ENCODE peak calls at places on chromosomes 7 and 10, in nine cellular contexts. One of them, this sample, is unnamed.

GRCh38 chr7:110529175-110529574 is 561.8 kb upstream of the LRRN3 start:
- DNase-seq in IMR-90: no peak
- DNase-seq in right atrium auricular region: no peak
- DNase-seq in RWPE2: no peak
- DNase-seq in BE2C: no peak
- DNase-seq in prostate gland: no peak
- DNase-seq in coronary artery: no peak
- DNase-seq in foreskin fibroblast: no peak
- DNase-seq in brain microvascular endothelial cell: no peak
- DNase-seq in this sample: no peak

GRCh38 chr7:94888542-94888941 is 18.9 kb upstream of the PPP1R9A start:
- DNase-seq in BE2C: no peak
- DNase-seq in brain microvascular endothelial cell: no peak
- DNase-seq in coronary artery: no peak
- DNase-seq in IMR-90: no peak
- DNase-seq in RWPE2: no peak
- DNase-seq in prostate gland: peak
- DNase-seq in right atrium auricular region: no peak
- DNase-seq in foreskin fibroblast: peak
- DNase-seq in this sample: peak

GRCh38 chr7:138987686-138988085 is 6.5 kb upstream of the KIAA1549 start:
- DNase-seq in right atrium auricular region: no peak
- DNase-seq in BE2C: no peak
- DNase-seq in RWPE2: no peak
- DNase-seq in foreskin fibroblast: no peak
- DNase-seq in brain microvascular endothelial cell: no peak
- DNase-seq in IMR-90: no peak
- DNase-seq in prostate gland: no peak
- DNase-seq in coronary artery: no peak
- DNase-seq in this sample: no peak

GRCh38 chr10:91034494-91035157 is 113.7 kb upstream of the ANKRD1 start:
- DNase-seq in coronary artery: peak
- DNase-seq in brain microvascular endothelial cell: no peak
- DNase-seq in BE2C: no peak
- DNase-seq in IMR-90: peak
- DNase-seq in RWPE2: no peak
- DNase-seq in right atrium auricular region: peak
- DNase-seq in foreskin fibroblast: peak
- DNase-seq in prostate gland: peak
- DNase-seq in this sample: peak

GRCh38 chr7:154388999-154389398 is 336.8 kb downstream of the DPP6 start:
- DNase-seq in right atrium auricular region: no peak
- DNase-seq in foreskin fibroblast: no peak
- DNase-seq in prostate gland: no peak
- DNase-seq in coronary artery: no peak
- DNase-seq in RWPE2: no peak
- DNase-seq in IMR-90: no peak
- DNase-seq in BE2C: no peak
- DNase-seq in brain microvascular endothelial cell: no peak
- DNase-seq in this sample: no peak

GRCh38 chr7:107312418-107312817 is 143.6 kb downstream of the HBP1 start:
- DNase-seq in prostate gland: no peak
- DNase-seq in brain microvascular endothelial cell: no peak
- DNase-seq in coronary artery: no peak
- DNase-seq in RWPE2: no peak
- DNase-seq in foreskin fibroblast: peak
- DNase-seq in IMR-90: peak
- DNase-seq in BE2C: no peak
- DNase-seq in right atrium auricular region: no peak
- DNase-seq in this sample: peak

GRCh38 chr7:80324032-80324431 is 187.8 kb downstream of the GNAT3 start:
- DNase-seq in coronary artery: no peak
- DNase-seq in right atrium auricular region: no peak
- DNase-seq in IMR-90: peak
- DNase-seq in prostate gland: no peak
- DNase-seq in RWPE2: peak
- DNase-seq in BE2C: no peak
- DNase-seq in foreskin fibroblast: peak
- DNase-seq in brain microvascular endothelial cell: peak
- DNase-seq in this sample: peak

GRCh38 chr10:60921631-60922030 is 22.4 kb downstream of the RHOBTB1 start:
- DNase-seq in coronary artery: no peak
- DNase-seq in right atrium auricular region: no peak
- DNase-seq in brain microvascular endothelial cell: no peak
- DNase-seq in BE2C: no peak
- DNase-seq in prostate gland: no peak
- DNase-seq in foreskin fibroblast: no peak
- DNase-seq in IMR-90: no peak
- DNase-seq in RWPE2: no peak
- DNase-seq in this sample: no peak

GRCh38 chr10:97228130-97228774 is 42.5 kb upstream of the SLIT1 start:
- DNase-seq in BE2C: no peak
- DNase-seq in RWPE2: no peak
- DNase-seq in IMR-90: no peak
- DNase-seq in coronary artery: no peak
- DNase-seq in foreskin fibroblast: no peak
- DNase-seq in prostate gland: no peak
- DNase-seq in right atrium auricular region: no peak
- DNase-seq in brain microvascular endothelial cell: no peak
- DNase-seq in this sample: no peak

GRCh38 chr7:14420768-14421167 is 431.3 kb upstream of the ETV1 start:
- DNase-seq in BE2C: peak
- DNase-seq in right atrium auricular region: no peak
- DNase-seq in foreskin fibroblast: no peak
- DNase-seq in prostate gland: no peak
- DNase-seq in coronary artery: no peak
- DNase-seq in brain microvascular endothelial cell: no peak
- DNase-seq in RWPE2: no peak
- DNase-seq in IMR-90: no peak
- DNase-seq in this sample: no peak

GRCh38 chr7:70189776-70190175 is 591.5 kb downstream of the AUTS2 start:
- DNase-seq in right atrium auricular region: no peak
- DNase-seq in IMR-90: no peak
- DNase-seq in BE2C: no peak
- DNase-seq in foreskin fibroblast: no peak
- DNase-seq in brain microvascular endothelial cell: no peak
- DNase-seq in RWPE2: no peak
- DNase-seq in coronary artery: no peak
- DNase-seq in prostate gland: no peak
- DNase-seq in this sample: peak

GRCh38 chr7:70190266-70190665 is 592.0 kb downstream of the AUTS2 start:
- DNase-seq in coronary artery: no peak
- DNase-seq in prostate gland: no peak
- DNase-seq in BE2C: no peak
- DNase-seq in right atrium auricular region: no peak
- DNase-seq in foreskin fibroblast: no peak
- DNase-seq in RWPE2: no peak
- DNase-seq in IMR-90: no peak
- DNase-seq in brain microvascular endothelial cell: no peak
- DNase-seq in this sample: peak

GRCh38 chr7:70189261-70189660 is 591.0 kb downstream of the AUTS2 start:
- DNase-seq in right atrium auricular region: no peak
- DNase-seq in prostate gland: no peak
- DNase-seq in brain microvascular endothelial cell: no peak
- DNase-seq in RWPE2: no peak
- DNase-seq in IMR-90: no peak
- DNase-seq in coronary artery: no peak
- DNase-seq in foreskin fibroblast: no peak
- DNase-seq in BE2C: no peak
- DNase-seq in this sample: peak

GRCh38 chr7:70193514-70193913 is 595.2 kb downstream of the AUTS2 start:
- DNase-seq in foreskin fibroblast: no peak
- DNase-seq in RWPE2: no peak
- DNase-seq in prostate gland: no peak
- DNase-seq in BE2C: peak
- DNase-seq in right atrium auricular region: no peak
- DNase-seq in coronary artery: no peak
- DNase-seq in IMR-90: peak
- DNase-seq in brain microvascular endothelial cell: no peak
- DNase-seq in this sample: peak
- TF ChIP-seq CTCF in foreskin fibroblast: no peak
- TF ChIP-seq CTCF in RWPE2: peak
- TF ChIP-seq CTCF in prostate gland: peak
- TF ChIP-seq CTCF in BE2C: peak
- TF ChIP-seq CTCF in right atrium auricular region: no peak
- TF ChIP-seq CTCF in coronary artery: no peak
- TF ChIP-seq CTCF in IMR-90: peak
- TF ChIP-seq CTCF in brain microvascular endothelial cell: peak
- TF ChIP-seq CTCF in this sample: peak

DNA sequence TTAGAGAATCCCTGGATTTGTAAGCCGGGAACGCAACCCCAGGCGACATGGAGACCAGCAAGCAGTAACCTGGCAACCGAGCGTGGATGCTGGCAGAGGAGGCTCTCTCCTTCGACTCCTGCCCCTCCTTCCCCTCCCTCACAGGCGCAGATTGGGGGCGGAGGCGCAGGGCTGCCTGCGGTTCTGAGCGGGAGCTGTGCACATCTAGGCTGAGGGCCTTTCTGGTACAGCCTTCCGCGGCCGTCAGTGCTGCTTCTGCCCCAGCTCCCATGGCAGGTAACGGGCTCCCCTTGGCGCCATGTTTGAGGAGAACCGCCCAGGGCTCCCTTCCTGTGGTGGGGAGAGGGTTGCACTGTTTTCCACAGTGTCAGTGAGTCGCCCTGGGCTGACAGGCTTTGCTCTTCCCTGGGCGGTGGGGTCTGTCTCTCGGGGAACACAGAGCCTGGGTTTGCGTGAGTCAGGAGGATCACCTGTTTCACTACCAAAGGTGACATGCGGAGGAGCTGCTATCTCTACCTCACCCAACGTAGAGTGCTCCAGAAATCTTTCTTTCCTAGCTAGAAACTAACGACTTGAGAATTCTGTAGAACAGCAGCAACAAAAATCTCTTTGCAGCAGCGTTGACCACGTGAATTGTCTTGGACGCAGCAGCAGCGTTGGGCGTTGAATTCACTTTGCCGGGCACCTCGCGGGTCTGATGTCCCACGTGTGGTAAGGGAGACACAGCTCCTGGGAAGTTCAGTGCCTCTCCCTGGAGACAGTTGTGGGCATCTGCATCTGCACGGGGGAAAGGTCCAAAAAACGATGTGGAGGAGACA is 154.8 kb upstream of the COBL start:
- DNase-seq in prostate gland: no peak
- DNase-seq in RWPE2: no peak
- DNase-seq in BE2C: peak
- DNase-seq in coronary artery: no peak
- DNase-seq in right atrium auricular region: no peak
- DNase-seq in IMR-90: no peak
- DNase-seq in foreskin fibroblast: no peak
- DNase-seq in brain microvascular endothelial cell: no peak
- DNase-seq in this sample: no peak
- H3K4me3 ChIP-seq in prostate gland: no peak
- H3K4me3 ChIP-seq in RWPE2: no peak
- H3K4me3 ChIP-seq in BE2C: peak
- H3K4me3 ChIP-seq in coronary artery: no peak
- H3K4me3 ChIP-seq in right atrium auricular region: no peak
- H3K4me3 ChIP-seq in IMR-90: no peak
- H3K4me3 ChIP-seq in foreskin fibroblast: no peak
- H3K4me3 ChIP-seq in brain microvascular endothelial cell: no peak
- H3K4me3 ChIP-seq in this sample: no peak

DNA sequence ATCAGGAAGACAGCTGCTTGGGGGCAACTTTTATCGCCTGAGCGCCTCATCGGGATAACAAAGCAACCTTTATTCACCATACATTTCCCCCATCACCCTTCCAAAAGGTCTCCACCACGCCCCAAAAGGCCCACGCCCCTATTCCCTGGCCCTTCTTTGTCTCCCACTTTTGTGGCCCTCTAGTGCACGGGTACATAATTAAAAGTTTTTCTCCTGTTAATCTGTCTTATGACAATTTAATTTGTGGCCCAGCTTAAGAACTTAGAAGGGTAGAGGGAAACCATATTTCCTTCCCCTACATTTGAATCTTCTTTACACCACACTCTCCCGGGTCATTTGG is 643 bp downstream of the RP9 start:
- DNase-seq in foreskin fibroblast: no peak
- DNase-seq in RWPE2: no peak
- DNase-seq in right atrium auricular region: no peak
- DNase-seq in coronary artery: no peak
- DNase-seq in BE2C: peak
- DNase-seq in prostate gland: no peak
- DNase-seq in IMR-90: no peak
- DNase-seq in brain microvascular endothelial cell: no peak
- DNase-seq in this sample: no peak
- TF ChIP-seq CTCF in foreskin fibroblast: no peak
- TF ChIP-seq CTCF in RWPE2: no peak
- TF ChIP-seq CTCF in right atrium auricular region: no peak
- TF ChIP-seq CTCF in coronary artery: no peak
- TF ChIP-seq CTCF in BE2C: peak
- TF ChIP-seq CTCF in prostate gland: no peak
- TF ChIP-seq CTCF in IMR-90: no peak
- TF ChIP-seq CTCF in brain microvascular endothelial cell: peak
- TF ChIP-seq CTCF in this sample: no peak

GRCh38 chr7:150562919-150563318 is 4.3 kb upstream of the GIMAP4 start:
- DNase-seq in BE2C: no peak
- DNase-seq in right atrium auricular region: no peak
- DNase-seq in IMR-90: no peak
- DNase-seq in RWPE2: no peak
- DNase-seq in foreskin fibroblast: no peak
- DNase-seq in brain microvascular endothelial cell: no peak
- DNase-seq in coronary artery: no peak
- DNase-seq in prostate gland: no peak
- DNase-seq in this sample: no peak

GRCh38 chr7:150566572-150566971 is 618 bp upstream of the GIMAP4 start:
- DNase-seq in RWPE2: no peak
- DNase-seq in foreskin fibroblast: no peak
- DNase-seq in coronary artery: no peak
- DNase-seq in BE2C: no peak
- DNase-seq in right atrium auricular region: no peak
- DNase-seq in brain microvascular endothelial cell: no peak
- DNase-seq in prostate gland: no peak
- DNase-seq in IMR-90: no peak
- DNase-seq in this sample: no peak

GRCh38 chr7:150566123-150566522 is 1.1 kb upstream of the GIMAP4 start:
- DNase-seq in BE2C: no peak
- DNase-seq in right atrium auricular region: no peak
- DNase-seq in coronary artery: no peak
- DNase-seq in prostate gland: no peak
- DNase-seq in brain microvascular endothelial cell: no peak
- DNase-seq in RWPE2: no peak
- DNase-seq in IMR-90: no peak
- DNase-seq in foreskin fibroblast: no peak
- DNase-seq in this sample: no peak

GRCh38 chr7:150565239-150565638 is 2.0 kb upstream of the GIMAP4 start:
- DNase-seq in BE2C: no peak
- DNase-seq in IMR-90: no peak
- DNase-seq in foreskin fibroblast: no peak
- DNase-seq in prostate gland: no peak
- DNase-seq in brain microvascular endothelial cell: no peak
- DNase-seq in coronary artery: no peak
- DNase-seq in RWPE2: no peak
- DNase-seq in right atrium auricular region: no peak
- DNase-seq in this sample: no peak

GRCh38 chr7:150564045-150564444 is 3.1 kb upstream of the GIMAP4 start:
- DNase-seq in brain microvascular endothelial cell: no peak
- DNase-seq in IMR-90: no peak
- DNase-seq in RWPE2: no peak
- DNase-seq in right atrium auricular region: no peak
- DNase-seq in BE2C: no peak
- DNase-seq in foreskin fibroblast: no peak
- DNase-seq in prostate gland: no peak
- DNase-seq in coronary artery: no peak
- DNase-seq in this sample: no peak
- H3K4me3 ChIP-seq in brain microvascular endothelial cell: no peak
- H3K4me3 ChIP-seq in IMR-90: no peak
- H3K4me3 ChIP-seq in RWPE2: no peak
- H3K4me3 ChIP-seq in right atrium auricular region: no peak
- H3K4me3 ChIP-seq in BE2C: no peak
- H3K4me3 ChIP-seq in foreskin fibroblast: no peak
- H3K4me3 ChIP-seq in prostate gland: no peak
- H3K4me3 ChIP-seq in coronary artery: no peak
- H3K4me3 ChIP-seq in this sample: no peak

This sample was measured in fibroblast of mammary gland.